ENCODE peak calls at places on chromosomes 7 and 10, in ten cellular contexts. One of them, this sample, is unnamed.

GRCh38 chr7:132300599-132300998 is 275.7 kb downstream of the PLXNA4 start:
- DNase-seq in PC-3: no peak
- DNase-seq in astrocyte of the spinal cord: no peak
- DNase-seq in CD4-positive, alpha-beta T cell: no peak
- DNase-seq in MM.1S: no peak
- DNase-seq in GM20000: no peak
- DNase-seq in endothelial cell: no peak
- DNase-seq in neural crest cell: no peak
- DNase-seq in fibroblast of pulmonary artery: no peak
- DNase-seq in hepatocyte: no peak
- DNase-seq in this sample: no peak

GRCh38 chr10:15486404-15486803 is 115.3 kb upstream of the FAM171A1 start:
- DNase-seq in fibroblast of pulmonary artery: peak; percentile 42
- DNase-seq in CD4-positive, alpha-beta T cell: no peak
- DNase-seq in astrocyte of the spinal cord: peak; percentile 73
- DNase-seq in hepatocyte: no peak
- DNase-seq in GM20000: no peak
- DNase-seq in MM.1S: no peak
- DNase-seq in endothelial cell: no peak
- DNase-seq in PC-3: no peak
- DNase-seq in neural crest cell: no peak
- DNase-seq in this sample: no peak

GRCh38 chr7:78770422-78771410 is 682.8 kb downstream of the MAGI2 start:
- DNase-seq in astrocyte of the spinal cord: peak; percentile 9
- DNase-seq in endothelial cell: no peak
- DNase-seq in hepatocyte: peak; percentile 19
- DNase-seq in PC-3: no peak
- DNase-seq in CD4-positive, alpha-beta T cell: no peak
- DNase-seq in MM.1S: peak; percentile 32
- DNase-seq in fibroblast of pulmonary artery: peak; percentile 2
- DNase-seq in neural crest cell: no peak
- DNase-seq in GM20000: no peak
- DNase-seq in this sample: peak; percentile 26

GRCh38 chr7:136594739-136595144 is 273.7 kb upstream of the CHRM2 start:
- DNase-seq in hepatocyte: peak; percentile 5
- DNase-seq in GM20000: no peak
- DNase-seq in MM.1S: no peak
- DNase-seq in fibroblast of pulmonary artery: no peak
- DNase-seq in PC-3: no peak
- DNase-seq in astrocyte of the spinal cord: no peak
- DNase-seq in CD4-positive, alpha-beta T cell: no peak
- DNase-seq in neural crest cell: no peak
- DNase-seq in endothelial cell: no peak
- DNase-seq in this sample: no peak

GRCh38 chr10:118107541-118107940 is 60.8 kb upstream of the RAB11FIP2 start:
- DNase-seq in astrocyte of the spinal cord: no peak
- DNase-seq in PC-3: no peak
- DNase-seq in MM.1S: no peak
- DNase-seq in CD4-positive, alpha-beta T cell: no peak
- DNase-seq in endothelial cell: no peak
- DNase-seq in hepatocyte: no peak
- DNase-seq in GM20000: no peak
- DNase-seq in neural crest cell: no peak
- DNase-seq in fibroblast of pulmonary artery: no peak
- DNase-seq in this sample: no peak

GRCh38 chr7:135716677-135717238 is 11.2 kb downstream of the SLC13A4 start:
- DNase-seq in MM.1S: no peak
- DNase-seq in neural crest cell: no peak
- DNase-seq in astrocyte of the spinal cord: peak; percentile 93
- DNase-seq in GM20000: no peak
- DNase-seq in hepatocyte: no peak
- DNase-seq in fibroblast of pulmonary artery: peak; percentile 85
- DNase-seq in endothelial cell: no peak
- DNase-seq in CD4-positive, alpha-beta T cell: no peak
- DNase-seq in PC-3: peak; percentile 85
- DNase-seq in this sample: peak; percentile 59

GRCh38 chr10:78844956-78845355 is 223.8 kb upstream of the ZMIZ1 start:
- DNase-seq in CD4-positive, alpha-beta T cell: no peak
- DNase-seq in MM.1S: no peak
- DNase-seq in PC-3: peak; percentile 53
- DNase-seq in astrocyte of the spinal cord: no peak
- DNase-seq in hepatocyte: no peak
- DNase-seq in fibroblast of pulmonary artery: no peak
- DNase-seq in GM20000: no peak
- DNase-seq in neural crest cell: no peak
- DNase-seq in endothelial cell: no peak
- DNase-seq in this sample: no peak

GRCh38 chr7:45174328-45174610 is 16.7 kb downstream of the RAMP3 start:
- DNase-seq in hepatocyte: no peak
- DNase-seq in fibroblast of pulmonary artery: no peak
- DNase-seq in neural crest cell: no peak
- DNase-seq in CD4-positive, alpha-beta T cell: no peak
- DNase-seq in astrocyte of the spinal cord: no peak
- DNase-seq in MM.1S: no peak
- DNase-seq in PC-3: no peak
- DNase-seq in GM20000: no peak
- DNase-seq in endothelial cell: no peak
- DNase-seq in this sample: no peak

GRCh38 chr7:159031750-159032149 is 112.9 kb downstream of the VIPR2 start:
- DNase-seq in endothelial cell: peak; percentile 2
- DNase-seq in fibroblast of pulmonary artery: no peak
- DNase-seq in astrocyte of the spinal cord: no peak
- DNase-seq in hepatocyte: no peak
- DNase-seq in neural crest cell: no peak
- DNase-seq in MM.1S: no peak
- DNase-seq in PC-3: no peak
- DNase-seq in CD4-positive, alpha-beta T cell: no peak
- DNase-seq in GM20000: no peak
- DNase-seq in this sample: no peak

GRCh38 chr7:148706368-148706767 is 7.7 kb downstream of the CUL1 start:
- DNase-seq in GM20000: no peak
- DNase-seq in astrocyte of the spinal cord: no peak
- DNase-seq in PC-3: no peak
- DNase-seq in hepatocyte: no peak
- DNase-seq in fibroblast of pulmonary artery: no peak
- DNase-seq in endothelial cell: no peak
- DNase-seq in CD4-positive, alpha-beta T cell: no peak
- DNase-seq in MM.1S: no peak
- DNase-seq in neural crest cell: no peak
- DNase-seq in this sample: no peak

GRCh38 chr10:58554316-58554715 is 41.6 kb downstream of the BICC1 start:
- DNase-seq in GM20000: no peak
- DNase-seq in hepatocyte: no peak
- DNase-seq in astrocyte of the spinal cord: no peak
- DNase-seq in CD4-positive, alpha-beta T cell: no peak
- DNase-seq in endothelial cell: no peak
- DNase-seq in PC-3: no peak
- DNase-seq in MM.1S: no peak
- DNase-seq in fibroblast of pulmonary artery: no peak
- DNase-seq in neural crest cell: no peak
- DNase-seq in this sample: peak; percentile 71

GRCh38 chr7:123367508-123368122 is 166.8 kb downstream of the IQUB start:
- DNase-seq in endothelial cell: peak; percentile 40
- DNase-seq in hepatocyte: peak; percentile 69
- DNase-seq in GM20000: peak; percentile 43
- DNase-seq in PC-3: peak; percentile 63
- DNase-seq in astrocyte of the spinal cord: peak; percentile 47
- DNase-seq in fibroblast of pulmonary artery: peak; percentile 75
- DNase-seq in CD4-positive, alpha-beta T cell: no peak
- DNase-seq in MM.1S: peak; percentile 77
- DNase-seq in neural crest cell: peak; percentile 25
- DNase-seq in this sample: peak; percentile 45

GRCh38 chr10:1947464-1948043 is 210.2 kb upstream of the ADARB2 start:
- DNase-seq in fibroblast of pulmonary artery: no peak
- DNase-seq in GM20000: no peak
- DNase-seq in endothelial cell: no peak
- DNase-seq in neural crest cell: no peak
- DNase-seq in hepatocyte: no peak
- DNase-seq in astrocyte of the spinal cord: no peak
- DNase-seq in MM.1S: no peak
- DNase-seq in CD4-positive, alpha-beta T cell: no peak
- DNase-seq in PC-3: no peak
- DNase-seq in this sample: no peak

GRCh38 chr7:150450491-150450992 is at the start of gene GIMAP8:
- DNase-seq in fibroblast of pulmonary artery: no peak
- DNase-seq in endothelial cell: peak; percentile 64
- DNase-seq in astrocyte of the spinal cord: no peak
- DNase-seq in neural crest cell: no peak
- DNase-seq in GM20000: peak; percentile 40
- DNase-seq in CD4-positive, alpha-beta T cell: peak; percentile 49
- DNase-seq in hepatocyte: no peak
- DNase-seq in PC-3: no peak
- DNase-seq in MM.1S: no peak
- DNase-seq in this sample: no peak

GRCh38 chr10:113041841-113042745 is 92.0 kb downstream of the TCF7L2 start:
- DNase-seq in GM20000: no peak
- DNase-seq in astrocyte of the spinal cord: peak; percentile 37
- DNase-seq in PC-3: peak; percentile 19
- DNase-seq in fibroblast of pulmonary artery: no peak
- DNase-seq in hepatocyte: no peak
- DNase-seq in neural crest cell: no peak
- DNase-seq in endothelial cell: no peak
- DNase-seq in CD4-positive, alpha-beta T cell: no peak
- DNase-seq in MM.1S: no peak
- DNase-seq in this sample: no peak

GRCh38 chr7:23474829-23475578 is 4.7 kb upstream of the IGF2BP3 start:
- DNase-seq in astrocyte of the spinal cord: peak; percentile 59
- DNase-seq in fibroblast of pulmonary artery: no peak
- DNase-seq in GM20000: no peak
- DNase-seq in neural crest cell: no peak
- DNase-seq in endothelial cell: no peak
- DNase-seq in MM.1S: no peak
- DNase-seq in CD4-positive, alpha-beta T cell: no peak
- DNase-seq in hepatocyte: no peak
- DNase-seq in PC-3: peak; percentile 16
- DNase-seq in this sample: no peak
- TF ChIP-seq CTCF in astrocyte of the spinal cord: no peak
- TF ChIP-seq CTCF in fibroblast of pulmonary artery: no peak
- TF ChIP-seq CTCF in GM20000: no peak
- TF ChIP-seq CTCF in neural crest cell: no peak
- TF ChIP-seq CTCF in endothelial cell: no peak
- TF ChIP-seq CTCF in MM.1S: no peak
- TF ChIP-seq CTCF in CD4-positive, alpha-beta T cell: no peak
- TF ChIP-seq CTCF in hepatocyte: no peak
- TF ChIP-seq CTCF in PC-3: no peak
- TF ChIP-seq CTCF in this sample: no peak

DNA sequence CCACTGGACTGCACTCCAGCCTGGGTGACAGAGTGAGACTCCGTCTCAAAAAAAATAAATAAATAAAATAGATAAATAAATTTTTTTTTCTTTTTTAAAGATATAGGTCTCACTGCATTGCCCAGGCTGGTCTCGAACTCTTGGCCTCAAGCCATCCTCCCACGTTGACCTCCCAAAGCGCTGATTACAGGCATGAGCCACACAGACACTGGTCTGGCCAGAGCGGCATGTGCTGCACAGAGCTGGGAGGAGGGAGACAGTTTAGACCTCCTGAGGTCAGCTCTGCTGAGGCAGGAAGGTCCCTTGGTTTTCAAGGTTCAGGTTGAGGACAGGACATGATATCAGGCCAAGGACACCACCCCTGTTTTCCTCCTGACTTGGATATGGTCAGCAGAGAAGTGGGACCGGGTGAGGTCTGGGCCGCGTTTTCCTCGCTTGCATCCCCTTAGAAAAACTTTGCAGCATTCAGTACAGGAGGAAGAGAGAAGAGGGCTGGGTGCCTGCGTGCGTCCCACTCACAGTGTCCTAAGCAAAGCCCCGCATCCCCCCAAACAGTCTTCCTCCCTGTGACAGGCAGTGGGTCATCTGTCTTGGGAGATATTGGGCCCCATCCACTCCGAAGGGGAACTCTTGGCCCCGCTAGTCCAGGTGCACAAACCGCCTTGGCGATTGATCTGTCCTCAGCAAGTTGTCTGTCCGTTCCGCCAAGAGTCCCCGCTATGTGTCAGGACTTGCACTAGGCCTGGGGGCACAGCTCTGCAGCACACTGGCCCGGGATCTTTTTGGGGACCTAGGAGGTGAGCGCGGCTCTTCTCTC is 56.1 kb downstream of the ZNF727 start:
- DNase-seq in GM20000: no peak
- DNase-seq in CD4-positive, alpha-beta T cell: no peak
- DNase-seq in astrocyte of the spinal cord: no peak
- DNase-seq in endothelial cell: no peak
- DNase-seq in neural crest cell: no peak
- DNase-seq in MM.1S: no peak
- DNase-seq in fibroblast of pulmonary artery: no peak
- DNase-seq in PC-3: no peak
- DNase-seq in hepatocyte: no peak
- DNase-seq in this sample: no peak
- TF ChIP-seq CTCF in GM20000: no peak
- TF ChIP-seq CTCF in CD4-positive, alpha-beta T cell: no peak
- TF ChIP-seq CTCF in astrocyte of the spinal cord: no peak
- TF ChIP-seq CTCF in endothelial cell: no peak
- TF ChIP-seq CTCF in neural crest cell: no peak
- TF ChIP-seq CTCF in MM.1S: no peak
- TF ChIP-seq CTCF in fibroblast of pulmonary artery: no peak
- TF ChIP-seq CTCF in PC-3: no peak
- TF ChIP-seq CTCF in hepatocyte: no peak
- TF ChIP-seq CTCF in this sample: no peak

DNA sequence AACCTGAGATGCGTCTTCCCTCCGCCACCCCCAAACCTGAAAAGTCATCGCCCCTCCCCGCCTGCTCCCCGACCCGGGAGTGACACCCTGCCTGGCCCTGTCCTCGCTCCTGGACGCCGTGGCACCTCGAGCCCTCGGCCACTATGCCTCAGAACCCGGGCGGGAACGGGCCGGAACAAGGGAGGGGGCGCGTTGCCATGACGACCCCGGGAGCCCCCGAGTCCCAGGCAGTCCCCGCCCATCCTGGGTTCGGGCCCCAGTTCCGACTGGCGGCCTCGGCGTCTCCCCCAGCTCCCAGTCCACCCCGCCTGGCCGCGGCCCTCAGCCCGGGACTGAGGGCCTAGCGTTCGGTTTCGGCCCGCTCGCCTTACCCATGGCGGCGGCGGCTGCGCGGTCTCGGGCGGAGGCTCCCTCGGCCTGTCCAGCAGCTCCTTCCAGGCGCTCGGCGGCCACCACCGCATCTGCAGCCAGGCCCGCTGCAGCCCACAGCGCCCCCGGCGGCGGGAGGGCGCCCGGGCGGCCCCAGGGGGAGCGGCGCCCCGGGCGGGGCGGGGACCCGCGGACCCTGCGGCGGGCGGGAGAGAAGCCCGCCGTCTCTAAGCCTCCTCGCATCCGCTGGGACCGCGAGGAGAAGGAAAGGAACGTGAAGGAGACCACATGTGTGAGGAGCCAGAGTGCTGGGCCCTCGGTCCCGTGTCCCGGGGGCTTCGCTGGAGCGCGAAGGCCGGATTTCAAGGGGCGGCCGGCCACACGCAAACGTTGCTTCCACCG is at the start of gene RUFY2:
- DNase-seq in astrocyte of the spinal cord: peak; percentile 79
- DNase-seq in hepatocyte: peak; percentile 92
- DNase-seq in MM.1S: peak; percentile 81
- DNase-seq in CD4-positive, alpha-beta T cell: peak; percentile 52
- DNase-seq in endothelial cell: peak; percentile 93
- DNase-seq in PC-3: peak; percentile 91
- DNase-seq in GM20000: peak; percentile 96
- DNase-seq in neural crest cell: peak; percentile 81
- DNase-seq in fibroblast of pulmonary artery: peak; percentile 79
- DNase-seq in this sample: peak; percentile 36
- TF ChIP-seq CTCF in astrocyte of the spinal cord: peak; percentile 42
- TF ChIP-seq CTCF in hepatocyte: peak; percentile 47
- TF ChIP-seq CTCF in MM.1S: peak; percentile 29
- TF ChIP-seq CTCF in CD4-positive, alpha-beta T cell: peak; percentile 57
- TF ChIP-seq CTCF in endothelial cell: peak; percentile 72
- TF ChIP-seq CTCF in PC-3: peak; percentile 51
- TF ChIP-seq CTCF in GM20000: peak; percentile 94
- TF ChIP-seq CTCF in neural crest cell: peak; percentile 86
- TF ChIP-seq CTCF in fibroblast of pulmonary artery: peak; percentile 13
- TF ChIP-seq CTCF in this sample: peak; percentile 46

GRCh38 chr7:47089068-47089417 is 492.9 kb downstream of the TNS3 start:
- DNase-seq in CD4-positive, alpha-beta T cell: no peak
- DNase-seq in fibroblast of pulmonary artery: no peak
- DNase-seq in neural crest cell: no peak
- DNase-seq in hepatocyte: no peak
- DNase-seq in endothelial cell: no peak
- DNase-seq in astrocyte of the spinal cord: no peak
- DNase-seq in PC-3: no peak
- DNase-seq in GM20000: no peak
- DNase-seq in MM.1S: no peak
- DNase-seq in this sample: no peak
- TF ChIP-seq CTCF in CD4-positive, alpha-beta T cell: no peak
- TF ChIP-seq CTCF in fibroblast of pulmonary artery: no peak
- TF ChIP-seq CTCF in neural crest cell: peak; percentile 29
- TF ChIP-seq CTCF in hepatocyte: no peak
- TF ChIP-seq CTCF in endothelial cell: no peak
- TF ChIP-seq CTCF in astrocyte of the spinal cord: no peak
- TF ChIP-seq CTCF in PC-3: no peak
- TF ChIP-seq CTCF in GM20000: no peak
- TF ChIP-seq CTCF in MM.1S: no peak
- TF ChIP-seq CTCF in this sample: no peak